ENCODE peak calls at places on chromosome 7, in eight cellular contexts. Y is astrocyte of the spinal cord, Z is stomach, T is fibroblast of mammary gland, M is transverse colon, K is nephron progenitor cell, X is breast epithelium, D is retinal pigment epithelial cell. I is an unnamed sample.

GRCh38 chr7:82444220-82445049 is 858 bp upstream of the CACNA2D1 start:
- DNase-seq in Y (no peak), Z (peak; percentile 48), T (no peak), M (no peak), K (peak; percentile 25), X (no peak), D (no peak), I (no peak)

GRCh38 chr7:132575987-132576722 is at the start of gene PLXNA4:
- DNase-seq in Y (no peak), Z (no peak), T (no peak), M (no peak), K (peak; percentile 33), X (no peak), D (no peak), I (no peak)

GRCh38 chr7:46741924-46742607 is 821.0 kb upstream of the IGFBP3 start:
- DNase-seq in Y (no peak), Z (no peak), T (no peak), M (no peak), K (no peak), X (no peak), D (peak; percentile 24), I (no peak)

GRCh38 chr7:1230411-1231213 is 2.1 kb upstream of the UNCX start:
- DNase-seq in Y (no peak), Z (no peak), T (no peak), M (no peak), K (peak; percentile 57), X (no peak), D (no peak), I (no peak)

GRCh38 chr7:10940748-10941358 is 32.8 kb upstream of the PHF14 start:
- DNase-seq in Y (no peak), Z (no peak), T (no peak), M (peak; percentile 14), K (no peak), X (no peak), D (no peak), I (no peak)

GRCh38 chr7:369981-370621 is 80.1 kb downstream of the FOXL3 start:
- DNase-seq in Y (no peak), Z (peak; percentile 56), T (no peak), M (peak; percentile 16), K (no peak), X (peak; percentile 56), D (no peak), I (no peak)

GRCh38 chr7:146131701-146132100 is 15.1 kb downstream of the CNTNAP2 start:
- DNase-seq in Y (no peak), Z (no peak), T (no peak), M (no peak), K (no peak), X (no peak), D (no peak), I (no peak)

GRCh38 chr7:131934452-131934851 is 378.0 kb upstream of the PODXL start:
- DNase-seq in Y (no peak), Z (no peak), T (no peak), M (no peak), K (no peak), X (no peak), D (no peak), I (no peak)

GRCh38 chr7:100681491-100682227 is 8.1 kb downstream of the GNB2 start:
- DNase-seq in Y (no peak), Z (no peak), T (no peak), M (peak; percentile 6), K (no peak), X (no peak), D (no peak), I (no peak)

GRCh38 chr7:43534110-43534509 is 48.8 kb upstream of the STK17A start:
- DNase-seq in Y (peak; percentile 63), Z (no peak), T (peak; percentile 72), M (no peak), K (no peak), X (no peak), D (no peak), I (no peak)

GRCh38 chr7:696426-697258 is 29.9 kb upstream of the DNAAF5 start:
- DNase-seq in Y (no peak), Z (no peak), T (no peak), M (no peak), K (no peak), X (no peak), D (no peak), I (no peak)

GRCh38 chr7:105691692-105692564 is 110.6 kb upstream of the EFCAB10 start:
- DNase-seq in Y (peak; percentile 80), Z (peak; percentile 81), T (peak; percentile 88), M (peak; percentile 62), K (no peak), X (peak; percentile 78), D (no peak), I (no peak)

GRCh38 chr7:32206987-32207386 is 136.8 kb upstream of the PDE1C start:
- DNase-seq in Y (peak; percentile 11), Z (no peak), T (peak; percentile 14), M (no peak), K (peak; percentile 64), X (no peak), D (no peak), I (no peak)

GRCh38 chr7:64558323-64558705 is 4.6 kb downstream of the ZNF680 start:
- DNase-seq in Y (no peak), Z (no peak), T (no peak), M (no peak), K (no peak), X (no peak), D (no peak), I (no peak)

GRCh38 chr7:156206174-156206573 is 393.9 kb upstream of the SHH start:
- DNase-seq in Y (no peak), Z (no peak), T (no peak), M (no peak), K (no peak), X (no peak), D (no peak), I (no peak)
- TF ChIP-seq CTCF in Y (no peak), Z (no peak), T (no peak), M (no peak), K (no peak), X (no peak), D (no peak), I (no peak)

DNA sequence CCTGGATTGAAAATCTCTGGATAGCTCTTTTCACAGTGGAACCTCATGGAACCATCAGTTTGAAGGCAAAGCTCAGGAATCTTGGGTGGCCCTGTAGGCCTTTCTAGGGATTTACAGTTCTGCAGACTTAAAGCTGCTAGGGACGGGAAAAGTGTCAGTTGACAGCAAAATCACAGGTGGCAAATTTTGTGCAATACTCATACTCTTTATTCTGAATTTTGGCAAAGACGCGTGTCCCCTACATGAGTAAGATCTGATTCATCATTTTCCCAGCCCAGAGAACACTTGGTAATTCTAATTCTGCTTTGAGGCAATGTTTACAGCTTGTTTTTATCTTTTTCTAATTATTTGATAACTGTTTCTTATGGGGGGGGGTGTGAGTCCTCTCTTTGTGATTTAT is 3.6 kb downstream of the LRRC17 start:
- DNase-seq in Y (peak; percentile 82), Z (no peak), T (peak; percentile 92), M (no peak), K (no peak), X (no peak), D (no peak), I (no peak)
- TF ChIP-seq CTCF in Y (no peak), Z (no peak), T (no peak), M (no peak), K (no peak), X (no peak), D (peak; percentile 12), I (no peak)

GRCh38 chr7:27779873-27780272 is 39.9 kb downstream of the TAX1BP1 start:
- DNase-seq in Y (no peak), Z (no peak), T (no peak), M (no peak), K (no peak), X (no peak), D (no peak), I (no peak)

GRCh38 chr7:27788438-27788837 is 48.5 kb downstream of the TAX1BP1 start:
- DNase-seq in Y (no peak), Z (no peak), T (no peak), M (no peak), K (no peak), X (no peak), D (no peak), I (no peak)

GRCh38 chr7:27782849-27783248 is 42.9 kb downstream of the TAX1BP1 start:
- DNase-seq in Y (no peak), Z (no peak), T (peak; percentile 33), M (no peak), K (no peak), X (no peak), D (no peak), I (no peak)

GRCh38 chr7:27781188-27781587 is 41.2 kb downstream of the TAX1BP1 start:
- DNase-seq in Y (no peak), Z (no peak), T (no peak), M (no peak), K (no peak), X (no peak), D (no peak), I (no peak)

DNA sequence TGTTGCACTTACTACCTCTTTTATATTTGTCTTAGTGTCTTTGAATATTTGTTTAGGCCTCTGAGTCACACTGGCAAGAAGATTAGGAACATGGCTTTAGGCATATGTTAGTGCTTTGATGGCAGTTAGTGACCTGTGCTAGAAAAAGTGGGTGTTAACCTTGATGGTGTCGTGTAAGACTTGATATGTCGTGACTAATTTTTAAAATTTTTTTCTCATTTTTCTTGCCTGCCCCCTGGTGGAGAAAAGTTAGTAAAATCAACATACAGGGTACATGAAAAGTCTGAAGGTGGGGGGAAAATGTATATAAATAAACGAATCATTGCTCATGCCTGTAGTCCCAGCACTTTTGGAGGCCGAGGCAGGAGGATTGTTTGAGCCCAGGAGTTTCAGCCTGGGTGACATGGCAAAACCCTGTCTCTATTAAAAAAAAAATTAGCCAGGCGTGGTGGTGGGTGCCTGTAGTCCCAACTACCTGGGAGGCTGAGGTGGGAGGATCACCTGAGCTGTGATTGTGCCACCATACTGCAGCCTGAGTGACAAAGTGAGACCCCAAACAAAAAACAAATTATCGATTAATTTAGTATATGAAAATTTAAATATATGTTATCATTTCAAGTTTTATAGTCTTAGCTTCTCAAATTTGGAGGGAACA is 44.6 kb downstream of the TAX1BP1 start:
- DNase-seq in Y (peak; percentile 69), Z (no peak), T (peak; percentile 78), M (no peak), K (peak; percentile 16), X (no peak), D (no peak), I (no peak)
- TF ChIP-seq CTCF in Y (peak; percentile 62), Z (no peak), T (peak; percentile 57), M (peak; percentile 56), K (peak; percentile 58), X (peak; percentile 31), D (peak; percentile 61), I (peak; percentile 83)

DNA sequence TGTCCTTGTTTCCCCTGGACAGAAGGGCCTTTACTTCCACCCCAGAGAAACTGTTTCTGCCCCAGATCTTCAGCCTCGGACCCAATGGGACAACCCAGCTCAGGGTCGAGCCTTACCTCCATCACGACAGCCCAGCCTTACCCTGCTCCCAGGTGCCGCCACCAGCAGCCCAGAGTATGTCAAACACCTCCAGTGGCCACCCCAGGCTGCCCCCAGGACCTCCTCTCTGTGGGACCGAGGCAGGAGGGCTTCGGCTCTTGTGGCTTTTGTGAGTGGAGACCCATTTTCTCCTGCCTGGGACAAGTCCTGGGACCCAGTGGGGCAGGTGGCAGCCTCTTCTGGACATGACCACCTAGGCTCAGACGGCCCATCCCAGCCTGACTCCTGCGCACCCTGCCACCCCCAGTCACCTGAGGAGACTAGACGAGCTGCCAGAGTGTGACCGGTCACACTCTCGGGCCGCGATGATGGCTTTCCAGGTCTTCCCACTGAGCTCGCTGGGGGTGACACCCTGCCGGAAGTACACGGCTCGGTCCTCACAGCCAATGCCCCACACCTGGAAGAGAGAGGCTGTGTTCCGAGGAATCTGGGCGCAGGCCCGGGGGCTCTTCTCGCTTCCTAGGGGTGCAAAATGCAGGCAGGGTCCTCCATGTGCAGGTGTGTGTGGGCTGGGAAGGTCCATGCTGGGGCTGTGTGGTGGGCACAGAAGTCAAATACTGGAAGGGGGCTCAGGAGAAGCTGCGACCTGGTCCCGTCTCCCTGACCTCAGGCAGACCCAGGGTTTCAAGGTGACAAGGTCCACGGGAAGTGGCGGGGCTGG is 15.5 kb downstream of the TECPR1 start:
- DNase-seq in Y (no peak), Z (no peak), T (no peak), M (no peak), K (no peak), X (no peak), D (no peak), I (no peak)
- TF ChIP-seq CTCF in Y (no peak), Z (no peak), T (no peak), M (no peak), K (no peak), X (no peak), D (no peak), I (no peak)